ENCODE peak calls at places on chromosomes 4 and X, in five cellular contexts. G is Peyer's patch, T is body of pancreas, X is spleen, H is tibial nerve. L is an unnamed sample. For H3K9me3, the result is how much of the 10 kb centered on the place peaks cover.

GRCh38 chr4:68368566-68369473 is 18.9 kb upstream of the YTHDC1 start:
- DNase-seq in X (no peak), T (peak), G (no peak), H (no peak), L (no peak)

GRCh38 chr4:89469930-89470375 is 162.4 kb upstream of the GPRIN3 start:
- DNase-seq in T (peak), H (no peak), G (no peak), X (no peak), L (no peak)

GRCh38 chrX:102085706-102086105 is 39.8 kb upstream of the TCEAL2 start:
- DNase-seq in G (no peak), T (no peak), X (no peak), H (no peak), L (no peak)

GRCh38 chr4:83771113-83771705 is 235.3 kb downstream of the GPAT3 start:
- DNase-seq in X (no peak), H (no peak), T (peak), G (no peak), L (no peak)

GRCh38 chr4:102449751-102450352 is 51.3 kb upstream of the NFKB1 start:
- DNase-seq in X (no peak), G (peak), T (peak), H (peak), L (no peak)

GRCh38 chr4:165384608-165385007 is 5.8 kb downstream of the CPE start:
- DNase-seq in X (no peak), T (no peak), G (no peak), H (no peak), L (no peak)

GRCh38 chrX:128458888-128459287 is 406.7 kb upstream of the ACTRT1 start:
- DNase-seq in H (no peak), G (no peak), T (no peak), X (no peak), L (no peak)

GRCh38 chrX:40098264-40099045 is 697 bp upstream of the BCOR start:
- DNase-seq in H (no peak), G (peak), T (peak), X (peak), L (no peak)

GRCh38 chrX:71107762-71108360 is 1.3 kb upstream of the CXorf65 start:
- DNase-seq in T (no peak), G (peak), H (no peak), X (peak), L (no peak)

GRCh38 chrX:155086202-155086840 is 15.0 kb downstream of the BRCC3 start:
- DNase-seq in G (peak), T (peak), X (peak), H (peak), L (peak)

GRCh38 chr4:4277531-4277930 is 12.4 kb downstream of the LYAR start:
- DNase-seq in H (no peak), T (no peak), X (no peak), G (no peak), L (no peak)

GRCh38 chrX:101478366-101478765 is 6.9 kb upstream of the ARMCX4 start:
- DNase-seq in X (no peak), H (no peak), T (no peak), G (no peak), L (no peak)

GRCh38 chr4:93710101-93710846 is 118.3 kb upstream of the ATOH1 start:
- DNase-seq in T (no peak), H (no peak), X (no peak), G (peak), L (no peak)

GRCh38 chr4:83269256-83269655 is 15.3 kb downstream of the COQ2 start:
- DNase-seq in G (no peak), T (no peak), H (no peak), X (no peak), L (no peak)

GRCh38 chr4:141346144-141346543 is 125.4 kb downstream of the ZNF330 start:
- DNase-seq in T (peak), X (no peak), H (peak), G (no peak), L (no peak)

GRCh38 chr4:189090174-189090814 is 850.4 kb upstream of the FRG1 start:
- DNase-seq in X (no peak), G (no peak), H (no peak), T (no peak), L (no peak)

GRCh38 chr4:119136541-119136940 is 909 bp downstream of the MYOZ2 start:
- DNase-seq in T (no peak), G (no peak), X (no peak), H (no peak), L (no peak)
- H3K27ac ChIP-seq in T (no peak), G (no peak), X (no peak), H (no peak), L (peak)

DNA sequence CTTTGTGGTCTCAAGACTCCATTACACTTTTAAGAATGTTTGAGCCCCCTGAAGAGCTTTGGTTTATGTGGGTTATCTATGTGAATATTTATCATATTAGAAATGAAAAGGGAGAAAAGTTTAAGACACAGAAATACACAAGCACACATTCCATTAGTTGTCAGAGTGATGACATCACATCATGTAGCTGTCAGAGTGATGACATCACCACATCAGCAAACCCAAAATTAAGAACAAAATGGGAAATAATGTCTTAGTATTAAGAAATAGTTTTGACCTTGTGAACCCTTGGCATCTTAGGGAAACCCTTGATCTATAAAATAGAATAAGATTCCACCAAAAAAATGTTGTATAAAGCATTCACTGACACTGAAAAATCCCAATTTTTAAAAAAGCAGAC is 195.9 kb downstream of the TSPAN5 start:
- DNase-seq in T (no peak), H (no peak), G (no peak), X (no peak), L (no peak)
- TF ChIP-seq POLR2A in T (no peak), H (no peak), G (no peak), X (no peak), L (no peak)

DNA sequence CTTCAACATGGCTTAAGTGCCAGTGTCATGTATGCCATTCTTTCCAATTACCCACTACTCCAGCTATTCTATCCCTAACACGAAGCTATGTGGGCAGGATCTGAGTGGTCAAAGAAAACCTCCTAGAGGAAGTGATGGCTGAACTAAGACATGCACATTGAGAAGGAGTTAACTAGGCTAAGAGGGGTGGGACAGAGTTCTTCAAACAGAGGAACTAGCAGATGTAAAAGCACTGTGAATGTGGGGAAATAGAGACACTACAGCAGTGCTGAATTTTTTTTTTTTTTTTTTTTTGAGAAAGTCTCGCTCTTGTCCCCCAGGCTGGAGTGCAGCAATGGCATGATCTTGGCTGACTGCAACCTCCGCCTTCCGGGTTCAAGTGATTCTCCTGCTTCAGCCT is 6.2 kb downstream of the JCHAIN start:
- DNase-seq in T (no peak), G (no peak), H (no peak), X (no peak), L (no peak)
- H3K9me3 ChIP-seq in T (under half), G (under half), H (under half), X (under half), L (under half)

GRCh38 chr4:98997176-98997575 is 1.7 kb downstream of the METAP1 start:
- DNase-seq in X (no peak), H (no peak), T (no peak), G (no peak), L (no peak)
- H3K27ac ChIP-seq in X (no peak), H (no peak), T (no peak), G (no peak), L (peak)

DNA sequence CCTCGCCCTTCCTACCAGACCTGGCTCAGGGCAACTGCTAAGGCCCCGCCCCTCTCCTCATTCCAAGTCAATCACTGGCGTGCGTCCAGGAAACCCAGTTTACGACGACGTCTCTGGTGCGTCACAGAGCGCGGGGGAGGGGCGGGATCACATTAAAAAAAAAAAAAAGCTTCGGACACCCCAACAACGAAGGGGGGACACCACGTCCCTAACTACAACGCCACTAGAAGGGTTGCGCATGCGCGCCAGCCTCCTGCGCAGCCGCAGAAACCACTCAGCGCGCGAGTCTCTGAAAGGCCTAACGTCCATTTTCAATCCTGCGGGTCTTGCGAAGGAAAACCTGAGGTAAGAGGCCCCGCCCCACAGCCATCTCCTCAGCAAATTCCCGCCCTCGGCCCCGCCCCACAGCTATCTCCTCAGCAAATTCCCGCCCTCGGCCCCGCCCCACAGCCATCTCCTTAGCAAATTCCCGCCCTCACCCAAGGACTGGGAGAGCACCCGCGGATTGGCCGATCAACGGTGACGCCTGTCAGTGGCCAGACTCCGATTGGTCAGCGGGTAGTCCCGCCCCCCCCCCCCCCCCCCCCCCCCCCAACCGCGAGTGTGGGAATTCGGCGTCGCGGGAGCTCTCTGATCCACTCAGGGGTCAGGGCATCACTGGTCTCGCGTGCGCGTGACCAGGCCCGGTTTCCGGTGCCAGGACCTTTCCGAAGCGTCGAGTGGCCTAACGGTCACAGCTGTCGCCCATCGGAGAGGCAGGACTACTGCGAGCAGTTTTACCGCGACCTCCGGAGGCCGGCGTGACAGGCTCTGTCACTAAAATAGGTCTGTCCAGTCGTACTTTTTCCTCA is at the start of gene SCML1:
- DNase-seq in H (peak), T (peak), G (peak), X (peak), L (peak)
- TF ChIP-seq POLR2A in H (peak), T (peak), G (peak), X (no peak), L (peak)

L was measured in gastrocnemius medialis.